ENCODE peak calls at places on chromosome 11, in four cellular contexts. L, X, F and P are unnamed samples.

GRCh38 chr11:113690619-113691569 is 15.2 kb downstream of the TMPRSS5 start:
- DNase-seq in L (no peak), X (no peak), F (no peak), P (no peak)

GRCh38 chr11:13174090-13174489 is 103.5 kb upstream of the BMAL1 start:
- DNase-seq in L (no peak), X (no peak), F (no peak), P (no peak)

GRCh38 chr11:3204141-3205015 is 14.2 kb downstream of the MRGPRG start:
- DNase-seq in L (no peak), X (no peak), F (no peak), P (no peak)

GRCh38 chr11:73012121-73012863 is 129.8 kb downstream of the FCHSD2 start:
- DNase-seq in L (no peak), X (no peak), F (no peak), P (no peak)

GRCh38 chr11:23406131-23406819 is 546.0 kb upstream of the CCDC179 start:
- DNase-seq in L (no peak), X (no peak), F (no peak), P (peak)

GRCh38 chr11:90476442-90477007 is 253.7 kb upstream of the CHORDC1 start:
- DNase-seq in L (peak), X (peak), F (no peak), P (no peak)

GRCh38 chr11:71252782-71253730 is 679 bp upstream of the SHANK2 start:
- DNase-seq in L (peak), X (no peak), F (no peak), P (no peak)

GRCh38 chr11:13076961-13077360 is 67.8 kb downstream of the RASSF10 start:
- DNase-seq in L (no peak), X (no peak), F (no peak), P (no peak)

GRCh38 chr11:127843483-127844396 is 743.6 kb downstream of the ETS1 start:
- DNase-seq in L (peak), X (peak), F (peak), P (peak)

GRCh38 chr11:134207538-134208239 is 16.1 kb downstream of the NCAPD3 start:
- DNase-seq in L (peak), X (no peak), F (peak), P (peak)

GRCh38 chr11:73187854-73188253 is 30.2 kb upstream of the P2RY2 start:
- DNase-seq in L (no peak), X (no peak), F (no peak), P (no peak)

GRCh38 chr11:96486890-96487633 is 97.2 kb downstream of the JRKL start:
- DNase-seq in L (peak), X (no peak), F (no peak), P (no peak)

GRCh38 chr11:101770648-101771047 is 144.2 kb upstream of the CEP126 start:
- DNase-seq in L (no peak), X (no peak), F (no peak), P (no peak)

GRCh38 chr11:16012125-16012751 is 344.1 kb downstream of the SOX6 start:
- DNase-seq in L (peak), X (no peak), F (no peak), P (no peak)

GRCh38 chr11:76190376-76190775 is 15.9 kb downstream of the WNT11 start:
- DNase-seq in L (no peak), X (no peak), F (no peak), P (no peak)

GRCh38 chr11:46896719-46897406 is 21.5 kb downstream of the LRP4 start:
- DNase-seq in L (no peak), X (peak), F (no peak), P (no peak)

GRCh38 chr11:113781682-113782081 is 2.1 kb downstream of the CLDN25 start:
- DNase-seq in L (no peak), X (no peak), F (no peak), P (no peak)

GRCh38 chr11:75639752-75640151 is 29.1 kb downstream of the MAP6 start:
- DNase-seq in L (peak), X (no peak), F (no peak), P (no peak)

GRCh38 chr11:74185695-74186094 is 14.6 kb downstream of the PPME1 start:
- DNase-seq in L (no peak), X (no peak), F (no peak), P (no peak)

GRCh38 chr11:27254744-27255446 is 108.1 kb downstream of the CCDC34 start:
- DNase-seq in L (no peak), X (no peak), F (no peak), P (no peak)

GRCh38 chr11:97738751-97739150 is 1282.0 kb upstream of the CNTN5 start:
- DNase-seq in L (no peak), X (no peak), F (no peak), P (no peak)

GRCh38 chr11:8917157-8917820 is 6.3 kb downstream of the AKIP1 start:
- DNase-seq in L (no peak), X (no peak), F (no peak), P (no peak)

GRCh38 chr11:11975201-11976092 is 33.0 kb downstream of the DKK3 start:
- DNase-seq in L (no peak), X (no peak), F (no peak), P (no peak)

GRCh38 chr11:2510626-2511402 is 66.0 kb downstream of the KCNQ1 start:
- DNase-seq in L (peak), X (no peak), F (no peak), P (no peak)

GRCh38 chr11:102669664-102670063 is 35.9 kb downstream of the MMP27 start:
- DNase-seq in L (no peak), X (no peak), F (no peak), P (no peak)

GRCh38 chr11:34536056-34536455 is 22.5 kb upstream of the ELF5 start:
- DNase-seq in L (no peak), X (no peak), F (no peak), P (no peak)

GRCh38 chr11:124886476-124886875 is 11.2 kb downstream of the ROBO4 start:
- DNase-seq in L (no peak), X (no peak), F (no peak), P (no peak)

GRCh38 chr11:118175031-118175531 is 1.4 kb downstream of the SCN2B start:
- DNase-seq in L (no peak), X (no peak), F (no peak), P (no peak)

GRCh38 chr11:77163271-77163670 is 35.2 kb downstream of the MYO7A start:
- DNase-seq in L (no peak), X (no peak), F (no peak), P (no peak)

GRCh38 chr11:216081-216974 is 8.8 kb downstream of the RIC8A start:
- DNase-seq in L (no peak), X (no peak), F (no peak), P (no peak)

GRCh38 chr11:31699066-31699465 is 112.1 kb downstream of the PAX6 start:
- DNase-seq in L (no peak), X (no peak), F (no peak), P (no peak)

GRCh38 chr11:27276141-27276540 is 86.9 kb downstream of the CCDC34 start:
- DNase-seq in L (no peak), X (no peak), F (no peak), P (no peak)

GRCh38 chr11:61626580-61627380 is 45.9 kb upstream of the SYT7 start:
- DNase-seq in L (peak), X (no peak), F (no peak), P (no peak)

GRCh38 chr11:129144256-129144655 is 47.9 kb downstream of the ARHGAP32 start:
- DNase-seq in L (no peak), X (no peak), F (no peak), P (no peak)

GRCh38 chr11:122022646-122023045 is 93.4 kb downstream of the BLID start:
- DNase-seq in L (no peak), X (no peak), F (no peak), P (no peak)

GRCh38 chr11:105297463-105297862 is 157.9 kb upstream of the CARD18 start:
- DNase-seq in L (no peak), X (no peak), F (no peak), P (no peak)

GRCh38 chr11:64659417-64660144 is 63.4 kb downstream of the NRXN2 start:
- DNase-seq in L (no peak), X (no peak), F (no peak), P (no peak)

GRCh38 chr11:25119416-25119815 is 622.6 kb downstream of the LUZP2 start:
- DNase-seq in L (no peak), X (no peak), F (no peak), P (no peak)

GRCh38 chr11:111759778-111760407 is 6.3 kb downstream of the PPP2R1B start:
- DNase-seq in L (no peak), X (no peak), F (no peak), P (no peak)

DNA sequence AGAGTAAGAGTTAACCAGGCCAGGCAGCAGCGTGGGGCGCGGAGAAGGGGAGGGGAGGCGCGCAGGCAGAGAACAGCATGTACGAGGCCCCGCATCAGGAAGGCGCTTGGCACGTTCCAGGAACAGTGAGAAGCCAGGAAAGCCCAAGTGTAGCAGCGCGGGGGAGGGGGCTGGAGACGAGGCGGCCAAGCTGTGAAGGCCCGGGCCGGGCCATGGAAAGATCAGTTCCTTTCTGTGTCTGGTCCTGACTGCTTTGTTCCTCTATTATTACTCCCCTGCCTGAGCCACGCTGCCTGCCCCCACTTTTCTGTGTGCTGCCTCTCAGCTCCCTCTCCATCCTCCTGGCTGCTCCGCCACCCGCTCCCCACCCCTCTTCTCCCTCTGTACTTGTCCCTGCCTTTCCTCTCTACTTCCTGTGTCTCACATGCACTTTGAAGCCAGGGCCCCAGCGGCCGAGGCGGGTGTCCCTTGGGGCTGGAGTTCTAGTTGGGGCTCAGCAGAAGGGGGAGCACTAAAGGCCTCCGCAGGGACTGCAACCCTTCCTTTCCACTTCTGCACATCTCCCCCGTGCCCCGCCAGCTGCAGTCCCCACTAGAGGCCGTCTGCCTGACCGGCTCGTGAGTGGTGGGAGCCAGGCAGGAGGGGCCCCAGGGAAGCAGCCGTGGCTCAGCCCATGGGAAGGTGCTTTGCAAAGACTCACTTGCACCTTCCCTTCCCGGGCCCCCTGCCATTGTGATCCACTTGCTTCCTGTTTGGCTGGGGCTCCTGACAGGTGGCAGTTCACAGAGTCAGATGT is 63.7 kb downstream of the PRDM11 start:
- DNase-seq in L (peak), X (no peak), F (no peak), P (no peak)
- H3K4me3 ChIP-seq in L (no peak), X (no peak), F (no peak), P (no peak)

DNA sequence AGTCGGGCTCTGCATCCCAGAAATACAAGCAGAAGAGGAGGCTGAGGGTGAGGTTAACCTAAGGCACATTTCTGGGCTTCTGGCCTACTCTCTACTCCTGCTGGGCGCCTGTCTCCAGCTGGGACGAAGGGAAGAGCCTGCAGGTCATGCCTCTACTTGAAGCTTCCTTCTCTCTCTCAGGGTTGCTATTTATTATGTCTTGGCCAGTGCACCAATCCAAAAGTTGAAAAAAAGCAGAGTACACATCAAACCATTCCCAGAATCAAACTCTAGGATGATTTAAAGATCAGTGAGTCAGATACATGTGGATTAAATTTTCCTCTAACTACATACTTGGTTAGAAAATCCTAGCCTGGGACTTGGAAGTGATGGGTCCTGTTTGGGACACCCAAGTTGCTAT is 60.2 kb upstream of the CDON start:
- DNase-seq in L (no peak), X (no peak), F (no peak), P (no peak)
- H3K4me3 ChIP-seq in L (no peak), X (no peak), F (no peak), P (no peak)

DNA sequence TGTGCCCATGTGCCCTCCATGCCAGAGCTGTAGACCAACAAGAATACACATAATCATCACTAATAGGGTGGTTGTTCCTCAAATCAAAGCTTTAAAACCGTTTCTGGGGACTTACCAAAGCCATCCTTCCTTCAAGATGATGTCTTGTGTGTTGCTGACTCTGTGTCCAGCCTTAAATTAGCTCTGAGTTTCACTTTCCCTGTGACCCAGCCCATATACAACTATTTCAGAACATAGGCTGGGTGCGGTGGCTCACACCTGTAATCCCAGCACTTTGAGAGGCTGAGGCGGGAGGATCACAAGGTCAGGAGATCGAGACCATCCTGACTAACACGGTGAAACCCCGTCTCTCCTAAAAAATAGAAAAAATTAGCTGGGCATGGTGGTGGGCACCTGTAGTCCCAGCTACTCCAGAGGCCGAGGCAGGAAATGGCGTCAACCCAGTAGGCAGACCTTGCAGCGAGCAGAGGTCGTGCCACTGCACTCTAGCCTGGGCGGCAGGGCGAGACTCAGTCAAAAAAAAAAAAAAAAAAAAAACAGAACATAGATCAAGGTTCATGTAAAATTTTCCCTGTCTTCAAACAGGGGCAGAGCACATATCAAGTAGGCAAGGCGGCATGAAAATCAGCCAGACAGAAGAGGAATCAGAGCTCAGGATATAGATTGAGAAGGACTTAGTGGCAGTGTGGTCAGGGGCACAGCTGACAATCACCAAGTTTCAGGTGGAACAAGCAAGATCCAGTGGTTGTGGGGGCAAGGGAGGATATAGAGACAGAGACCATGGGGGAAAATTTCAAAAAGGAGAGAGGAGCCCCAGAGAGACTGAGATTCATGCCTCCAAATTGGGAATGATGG is at the start of gene PLAAT2:
- DNase-seq in L (no peak), X (no peak), F (no peak), P (peak)
- H3K4me3 ChIP-seq in L (no peak), X (no peak), F (no peak), P (no peak)

GRCh38 chr11:82972103-82972502 is 70.6 kb downstream of the DDIAS start:
- DNase-seq in L (no peak), X (no peak), F (no peak), P (no peak)
- H3K4me3 ChIP-seq in L (no peak), X (no peak), F (peak), P (no peak)

GRCh38 chr11:10255388-10256125 is 38.5 kb downstream of the SBF2 start:
- DNase-seq in L (no peak), X (no peak), F (no peak), P (no peak)
- H3K4me3 ChIP-seq in L (no peak), X (no peak), F (no peak), P (no peak)

GRCh38 chr11:43396617-43397016 is 37.9 kb downstream of the TTC17 start:
- DNase-seq in L (no peak), X (no peak), F (no peak), P (no peak)
- H3K4me3 ChIP-seq in L (no peak), X (no peak), F (no peak), P (no peak)